ENCODE peak calls at places on chromosome 10, in six cellular contexts. J, O, K, V, G and Q are unnamed samples.
A peak's percentile ranks its signal among the peaks of the same experiment; 100 is the strongest.

GRCh38 chr10:96586419-96587254 is at the start of gene TM9SF3:
- DNase-seq in J (peak; percentile 85), O (peak; percentile 97), K (peak; percentile 89), V (peak; percentile 98), G (peak; percentile 98), Q (peak; percentile 82)

GRCh38 chr10:32204606-32205005 is 142.4 kb downstream of the EPC1 start:
- DNase-seq in J (no peak), O (no peak), K (no peak), V (no peak), G (no peak), Q (no peak)

GRCh38 chr10:97685395-97685958 is 1.6 kb downstream of the AVPI1 start:
- DNase-seq in J (peak; percentile 58), O (no peak), K (no peak), V (no peak), G (peak; percentile 90), Q (peak; percentile 39)

GRCh38 chr10:24484771-24485170 is 238.9 kb downstream of the ARHGAP21 start:
- DNase-seq in J (no peak), O (no peak), K (no peak), V (no peak), G (no peak), Q (no peak)

GRCh38 chr10:73908853-73909611 is 1.9 kb upstream of the PLAU start:
- DNase-seq in J (peak; percentile 100), O (peak; percentile 33), K (no peak), V (no peak), G (peak; percentile 96), Q (no peak)

GRCh38 chr10:125812128-125812527 is 10.9 kb downstream of the UROS start:
- DNase-seq in J (no peak), O (no peak), K (no peak), V (no peak), G (no peak), Q (no peak)

GRCh38 chr10:50219200-50219599 is 32.1 kb downstream of the ASAH2 start:
- DNase-seq in J (no peak), O (no peak), K (no peak), V (no peak), G (no peak), Q (no peak)

GRCh38 chr10:31340343-31340742 is 21.3 kb downstream of the ZEB1 start:
- DNase-seq in J (no peak), O (no peak), K (no peak), V (no peak), G (no peak), Q (no peak)

GRCh38 chr10:69963178-69963834 is 89.3 kb upstream of the MACROH2A2 start:
- DNase-seq in J (no peak), O (no peak), K (no peak), V (no peak), G (no peak), Q (no peak)

GRCh38 chr10:32205666-32206065 is 141.3 kb downstream of the EPC1 start:
- DNase-seq in J (no peak), O (no peak), K (no peak), V (no peak), G (no peak), Q (no peak)

GRCh38 chr10:79140906-79141305 is 72.1 kb downstream of the ZMIZ1 start:
- DNase-seq in J (no peak), O (no peak), K (no peak), V (no peak), G (no peak), Q (no peak)

GRCh38 chr10:124588736-124589451 is 127.3 kb downstream of the LHPP start:
- DNase-seq in J (no peak), O (peak; percentile 56), K (no peak), V (peak; percentile 84), G (peak; percentile 73), Q (no peak)

GRCh38 chr10:26627320-26627719 is 70.2 kb upstream of the PDSS1 start:
- DNase-seq in J (no peak), O (no peak), K (no peak), V (no peak), G (no peak), Q (no peak)

GRCh38 chr10:72330059-72330426 is 24.7 kb downstream of the DNAJB12 start:
- DNase-seq in J (no peak), O (no peak), K (no peak), V (no peak), G (peak; percentile 31), Q (no peak)
- H3K4me1 ChIP-seq in J (peaks cover 68% of the 10 kb centered on the region), O (peaks cover 94% of the 10 kb centered on the region), K (peaks cover 80% of the 10 kb centered on the region), V (peaks cover 42% of the 10 kb centered on the region), G (peaks cover 34% of the 10 kb centered on the region), Q (peaks cover 5% of the 10 kb centered on the region)

DNA sequence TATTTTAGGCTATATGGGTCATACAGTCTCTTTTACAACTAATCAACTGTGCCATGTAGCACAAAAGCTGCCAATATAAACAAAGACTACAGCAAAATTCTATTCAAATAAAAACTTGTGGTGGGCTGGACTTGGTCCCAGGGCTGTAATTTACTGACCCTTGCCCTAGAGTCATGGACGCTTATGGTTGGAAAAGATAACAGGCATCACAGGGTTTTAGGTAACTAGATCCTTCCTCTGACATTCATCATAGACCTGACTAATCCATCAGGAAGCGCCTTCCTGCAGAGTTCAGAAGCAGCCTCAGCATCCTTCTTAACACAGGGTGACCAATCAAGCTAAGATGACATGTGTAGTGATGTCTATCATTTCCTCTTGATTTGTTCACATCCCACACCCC is 40.2 kb upstream of the GPAM start:
- DNase-seq in J (no peak), O (no peak), K (no peak), V (no peak), G (peak; percentile 58), Q (no peak)
- H3K4me1 ChIP-seq in J (peaks cover 28% of the 10 kb centered on the region), O (no peaks in the 10 kb centered on the region), K (no peaks in the 10 kb centered on the region), V (no peaks in the 10 kb centered on the region), G (peaks cover 17% of the 10 kb centered on the region), Q (no peaks in the 10 kb centered on the region)

DNA sequence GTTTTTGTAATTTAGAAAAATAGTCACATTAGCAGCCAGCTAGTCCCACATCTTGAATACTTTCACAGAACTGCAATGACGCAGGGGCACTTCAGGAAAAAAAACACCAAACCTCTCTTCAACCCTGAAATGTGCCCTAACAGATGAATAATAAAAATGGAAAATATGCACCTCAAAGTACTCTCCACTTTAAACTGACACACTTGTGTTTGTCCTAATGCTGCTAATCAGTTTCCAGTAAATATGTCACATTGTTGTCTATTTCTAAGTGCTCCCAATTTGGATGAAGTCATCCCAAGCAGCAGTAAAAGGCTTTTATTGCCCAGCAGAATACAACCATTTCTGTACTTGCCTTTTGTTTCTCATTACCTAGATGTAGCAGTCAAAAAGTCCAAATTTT is 86.7 kb downstream of the PARD3 start:
- DNase-seq in J (no peak), O (no peak), K (no peak), V (no peak), G (no peak), Q (no peak)
- H3K4me1 ChIP-seq in J (peaks cover 47% of the 10 kb centered on the region), O (peaks cover 69% of the 10 kb centered on the region), K (no peaks in the 10 kb centered on the region), V (peaks cover 22% of the 10 kb centered on the region), G (peaks cover 29% of the 10 kb centered on the region), Q (peaks cover 44% of the 10 kb centered on the region)

DNA sequence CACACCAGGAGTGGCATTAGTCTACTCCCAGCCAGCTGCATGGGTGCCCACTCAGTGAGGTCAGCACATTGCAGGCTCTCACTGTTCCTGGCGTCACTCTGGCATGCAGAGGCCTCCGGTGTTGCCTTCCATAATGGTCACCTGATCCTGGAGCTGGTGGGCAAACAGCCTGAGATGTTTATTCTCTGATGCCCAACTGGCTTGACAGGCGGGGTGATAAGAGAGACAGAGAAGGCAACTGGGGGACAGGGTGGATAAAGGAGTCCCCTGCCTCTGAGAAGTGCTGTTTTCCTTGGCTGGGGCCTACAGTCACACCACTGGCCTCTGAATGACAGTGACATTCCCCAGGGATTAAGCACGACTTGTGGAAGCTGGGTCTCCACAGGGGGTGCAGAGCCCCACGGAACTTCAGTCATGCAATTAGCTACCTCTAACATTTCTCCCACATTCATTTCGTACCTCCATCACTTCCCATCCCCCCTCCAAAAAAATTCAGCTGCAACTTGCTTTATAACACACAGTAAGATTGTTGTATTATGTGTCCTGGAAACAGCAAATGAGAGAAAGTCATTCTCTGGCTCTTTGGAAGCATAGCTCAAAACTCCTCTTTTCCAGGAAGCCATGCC is 7.1 kb upstream of the RBM20 start:
- DNase-seq in J (no peak), O (peak; percentile 78), K (no peak), V (no peak), G (no peak), Q (no peak)
- H3K4me1 ChIP-seq in J (peaks cover 9% of the 10 kb centered on the region), O (peaks cover 48% of the 10 kb centered on the region), K (peaks cover 7% of the 10 kb centered on the region), V (peaks cover 10% of the 10 kb centered on the region), G (no peaks in the 10 kb centered on the region), Q (peaks cover 8% of the 10 kb centered on the region)

GRCh38 chr10:119498889-119499864 is 43.3 kb downstream of the RGS10 start:
- DNase-seq in J (peak; percentile 19), O (no peak), K (no peak), V (peak; percentile 15), G (no peak), Q (no peak)
- H3K4me1 ChIP-seq in J (no peaks in the 10 kb centered on the region), O (peaks cover 2% of the 10 kb centered on the region), K (peaks cover 64% of the 10 kb centered on the region), V (no peaks in the 10 kb centered on the region), G (peaks cover 28% of the 10 kb centered on the region), Q (no peaks in the 10 kb centered on the region)